ENCODE peak calls at places on chromosomes 7 and 10, in four cellular contexts. V, L, R and M are unnamed samples.

GRCh38 chr7:113301141-113301540 is 182.8 kb upstream of the SMIM30 start:
- DNase-seq in R (no peak), V (no peak), L (no peak), M (no peak)

GRCh38 chr7:85483205-85483604 is 296.3 kb upstream of the SEMA3D start:
- DNase-seq in R (no peak), V (no peak), L (no peak), M (no peak)

GRCh38 chr10:22251751-22252285 is 34.0 kb upstream of the EBLN1 start:
- DNase-seq in L (no peak), R (no peak), V (no peak), M (peak)

GRCh38 chr7:29035044-29035740 is 77.1 kb upstream of the TRIL start:
- DNase-seq in L (peak), R (no peak), V (peak), M (no peak)

GRCh38 chr7:108090791-108091460 is 39.2 kb downstream of the LAMB4 start:
- DNase-seq in V (no peak), R (peak), L (no peak), M (no peak)

GRCh38 chr10:78277734-78278404 is 244.2 kb downstream of the RPS24 start:
- DNase-seq in L (no peak), V (no peak), R (no peak), M (no peak)

GRCh38 chr7:97004931-97005763 is at the start of gene DLX6:
- DNase-seq in V (peak), R (no peak), L (peak), M (peak)

GRCh38 chr7:108499575-108499974 is 26.4 kb downstream of the PNPLA8 start:
- DNase-seq in L (no peak), R (no peak), V (no peak), M (no peak)

GRCh38 chr7:40403664-40404476 is 269.1 kb downstream of the SUGCT start:
- DNase-seq in R (no peak), V (peak), L (no peak), M (no peak)

GRCh38 chr10:58300676-58301075 is 31.7 kb downstream of the CISD1 start:
- DNase-seq in V (no peak), R (no peak), L (no peak), M (no peak)

GRCh38 chr7:12111461-12112405 is 99.4 kb upstream of the TMEM106B start:
- DNase-seq in L (no peak), R (no peak), V (no peak), M (peak)

GRCh38 chr10:6995846-6996245 is 415.0 kb downstream of the SFMBT2 start:
- DNase-seq in R (no peak), L (no peak), V (no peak), M (no peak)

GRCh38 chr10:1396236-1396635 is 340.1 kb downstream of the WDR37 start:
- DNase-seq in R (no peak), V (no peak), L (no peak), M (no peak)

GRCh38 chr10:62732841-62733653 is 71.5 kb upstream of the ADO start:
- DNase-seq in R (no peak), L (no peak), V (no peak), M (no peak)

GRCh38 chr10:121310151-121310711 is 288.0 kb downstream of the FGFR2 start:
- DNase-seq in L (no peak), R (no peak), V (no peak), M (no peak)

GRCh38 chr10:123156091-123156490 is 1.9 kb downstream of the BUB3 start:
- DNase-seq in R (no peak), L (no peak), V (no peak), M (no peak)

GRCh38 chr7:105636982-105637381 is 55.7 kb upstream of the EFCAB10 start:
- DNase-seq in V (no peak), L (no peak), R (no peak), M (no peak)

GRCh38 chr10:36989233-36989632 is 136.2 kb upstream of the ANKRD30A start:
- DNase-seq in L (no peak), V (no peak), R (no peak), M (no peak)

GRCh38 chr7:103131225-103131624 is 17.7 kb downstream of the NAPEPLD start:
- DNase-seq in R (no peak), L (no peak), V (no peak), M (no peak)

GRCh38 chr7:85405503-85405902 is 218.6 kb upstream of the SEMA3D start:
- DNase-seq in V (no peak), R (no peak), L (no peak), M (no peak)

GRCh38 chr10:113844091-113844490 is 9.8 kb downstream of the DCLRE1A start:
- DNase-seq in R (peak), V (no peak), L (no peak), M (no peak)

GRCh38 chr7:556427-556826 is 36.8 kb upstream of the PDGFA start:
- DNase-seq in L (no peak), V (no peak), R (no peak), M (no peak)

GRCh38 chr10:88404133-88404532 is 179.0 kb downstream of the RNLS start:
- DNase-seq in V (no peak), R (no peak), L (no peak), M (no peak)

GRCh38 chr10:28963539-28964221 is 286.4 kb downstream of the BAMBI start:
- DNase-seq in V (no peak), R (no peak), L (no peak), M (no peak)

GRCh38 chr10:70296406-70296899 is 12.6 kb upstream of the NPFFR1 start:
- DNase-seq in R (peak), V (no peak), L (peak), M (no peak)

GRCh38 chr10:70803768-70804423 is 11.9 kb upstream of the SGPL1 start:
- DNase-seq in R (no peak), V (no peak), L (no peak), M (no peak)

GRCh38 chr7:5630670-5631069 is 150.8 kb downstream of the RNF216 start:
- DNase-seq in R (no peak), L (no peak), V (no peak), M (no peak)

GRCh38 chr7:84412161-84412969 is 217.8 kb upstream of the SEMA3A start:
- DNase-seq in L (peak), V (peak), R (no peak), M (no peak)

GRCh38 chr10:124837687-124838086 is 36.1 kb downstream of the ABRAXAS2 start:
- DNase-seq in R (no peak), V (no peak), L (no peak), M (no peak)

DNA sequence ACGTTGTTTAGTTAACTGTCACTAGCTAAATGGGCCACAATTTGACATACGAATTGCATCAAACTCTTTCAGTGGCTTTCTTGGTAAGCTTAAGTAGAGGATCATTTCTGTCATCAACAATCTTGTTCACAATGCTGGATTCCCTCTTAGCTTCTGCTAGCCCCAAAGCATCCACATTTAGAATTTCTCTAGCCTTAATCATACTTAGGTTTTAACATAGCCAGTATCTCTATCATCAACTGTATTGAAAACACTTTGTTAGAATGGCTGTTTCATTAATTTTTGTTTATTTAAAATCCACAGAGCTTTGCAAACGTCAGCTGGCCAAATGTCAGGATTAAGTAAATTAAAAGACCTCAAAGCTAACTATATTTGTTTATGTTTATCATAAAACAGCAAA is 41.1 kb downstream of the ABRAXAS2 start:
- DNase-seq in R (no peak), V (no peak), L (no peak), M (no peak)
- TF ChIP-seq NR3C1 in R (no peak), V (no peak), L (no peak), M (no peak)

GRCh38 chr7:81488210-81488609 is 281.6 kb downstream of the HGF start:
- DNase-seq in L (no peak), R (no peak), V (no peak), M (no peak)

GRCh38 chr7:81487512-81487911 is 282.3 kb downstream of the HGF start:
- DNase-seq in V (no peak), R (no peak), L (no peak), M (no peak)

GRCh38 chr7:81491573-81491972 is 278.3 kb downstream of the HGF start:
- DNase-seq in V (no peak), R (no peak), L (no peak), M (no peak)

GRCh38 chr7:81492240-81492639 is 277.6 kb downstream of the HGF start:
- DNase-seq in L (no peak), R (no peak), V (no peak), M (no peak)

DNA sequence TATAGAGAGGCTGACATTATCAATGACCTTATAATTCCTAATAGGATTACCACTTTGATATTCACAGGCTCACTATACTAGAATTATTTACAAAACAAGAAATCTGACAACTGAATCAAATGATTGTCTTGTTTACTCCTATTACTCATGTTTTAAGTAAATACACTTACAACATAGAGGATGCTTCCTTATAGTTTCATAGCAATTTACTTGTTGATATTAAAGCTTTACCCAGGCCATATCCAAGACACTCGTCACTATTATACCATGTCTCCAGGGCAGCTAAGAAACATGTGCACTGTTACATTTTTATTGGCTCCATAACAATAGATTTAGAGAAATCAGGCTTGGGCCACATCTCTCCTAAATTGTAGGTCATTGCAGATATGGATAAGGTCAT is 276.9 kb downstream of the HGF start:
- DNase-seq in V (no peak), L (no peak), R (no peak), M (no peak)
- TF ChIP-seq NR3C1 in V (no peak), L (no peak), R (no peak), M (no peak)

GRCh38 chr7:95691464-95691863 is 80.9 kb upstream of the DYNC1I1 start:
- DNase-seq in R (no peak), L (no peak), V (peak), M (no peak)
- TF ChIP-seq NR3C1 in R (no peak), L (no peak), V (no peak), M (no peak)

DNA sequence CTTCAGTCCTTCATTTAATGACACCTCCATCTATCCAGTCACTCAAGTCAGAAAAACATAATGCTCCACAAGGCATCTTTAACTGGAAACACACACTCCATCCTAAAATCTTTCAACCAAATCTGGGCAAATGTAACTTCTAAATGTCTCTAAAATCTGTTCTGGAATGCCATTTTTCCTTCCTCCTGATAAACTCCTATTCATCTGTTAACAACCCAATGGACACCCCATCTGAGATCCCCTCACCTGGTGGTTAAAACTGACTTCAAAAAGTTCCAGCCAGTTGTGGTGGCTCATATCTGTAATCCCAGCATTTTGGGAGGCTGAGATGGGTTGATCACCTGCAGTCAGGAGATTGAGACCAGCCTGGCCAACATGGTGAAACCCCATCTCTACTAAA is 78.7 kb downstream of the ARHGAP21 start:
- DNase-seq in R (no peak), V (no peak), L (no peak), M (no peak)
- TF ChIP-seq NR3C1 in R (no peak), V (no peak), L (no peak), M (no peak)

GRCh38 chr7:17844514-17845196 is 95.6 kb downstream of the SNX13 start:
- DNase-seq in V (no peak), R (no peak), L (no peak), M (no peak)
- TF ChIP-seq NR3C1 in V (no peak), R (no peak), L (no peak), M (no peak)

DNA sequence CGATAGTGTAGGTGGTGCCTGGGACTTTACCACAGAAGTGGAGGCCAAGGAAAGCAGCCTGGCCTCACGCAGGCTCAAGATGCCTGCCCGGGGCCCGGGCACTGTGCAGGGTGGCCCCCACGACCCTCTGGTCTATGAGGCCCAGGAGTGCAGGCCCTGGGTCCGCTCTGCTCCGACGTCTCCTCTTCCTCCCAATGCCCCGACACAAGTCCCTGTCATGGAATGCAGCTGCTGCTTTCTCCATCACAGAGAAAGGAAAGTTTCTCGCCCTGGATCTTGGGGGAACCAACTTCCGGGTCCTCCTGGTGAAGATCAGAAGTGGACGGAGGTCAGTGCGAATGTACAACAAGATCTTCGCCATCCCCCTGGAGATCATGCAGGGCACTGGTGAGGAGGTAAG is 28.3 kb upstream of the HK1 start:
- DNase-seq in R (no peak), V (no peak), L (no peak), M (no peak)
- TF ChIP-seq NR3C1 in R (no peak), V (no peak), L (no peak), M (no peak)